ENCODE peak calls at places on chromosomes 1 and 21, in eight cellular contexts. M is MM.1S, I is RWPE2, A is spleen, R is pancreas, G is IMR-90, Z is OCI-LY7, F is GM23338. K is an unnamed sample. For H3K4me1, the result is how much of the 10 kb centered on the place peaks cover.

GRCh38 chr1:101302831-101303511 is 66.2 kb downstream of the S1PR1 start:
- DNase-seq in M (no peak), A (no peak), I (no peak), F (no peak), G (peak), R (no peak), Z (no peak), K (peak)

GRCh38 chr1:76070538-76070937 is 4.0 kb upstream of the ST6GALNAC3 start:
- DNase-seq in R (no peak), F (no peak), G (peak), I (no peak), M (no peak), Z (no peak), A (no peak), K (peak)

GRCh38 chr1:9835758-9836631 is 12.2 kb upstream of the CLSTN1 start:
- DNase-seq in G (peak), Z (no peak), F (peak), I (peak), R (no peak), A (no peak), M (no peak), K (peak)

GRCh38 chr1:79554620-79555160 is 548.2 kb upstream of the ADGRL4 start:
- DNase-seq in Z (no peak), A (no peak), R (no peak), M (no peak), G (peak), F (no peak), I (no peak), K (no peak)

GRCh38 chr1:43140010-43140409 is 32.1 kb downstream of the EBNA1BP2 start:
- DNase-seq in A (no peak), R (no peak), M (no peak), Z (no peak), I (no peak), G (no peak), F (no peak), K (no peak)

GRCh38 chr1:245971711-245972085 is 535.4 kb downstream of the SMYD3 start:
- DNase-seq in R (no peak), Z (no peak), G (peak), F (no peak), I (no peak), M (no peak), A (no peak), K (peak)

GRCh38 chr1:22351757-22352080 is 99.9 kb upstream of the ZBTB40 start:
- DNase-seq in A (no peak), Z (no peak), R (no peak), I (no peak), M (no peak), G (no peak), F (peak), K (no peak)

GRCh38 chr1:81703352-81703735 is 97.4 kb upstream of the ADGRL2 start:
- DNase-seq in M (no peak), I (no peak), R (no peak), F (no peak), Z (no peak), G (peak), A (no peak), K (peak)

GRCh38 chr1:7387053-7387861 is 383.8 kb upstream of the VAMP3 start:
- DNase-seq in R (peak), I (no peak), G (no peak), F (no peak), A (peak), M (no peak), Z (no peak), K (no peak)

GRCh38 chr1:217907504-217907903 is 276.4 kb downstream of the SPATA17 start:
- DNase-seq in A (no peak), R (no peak), G (peak), M (no peak), I (no peak), Z (no peak), F (no peak), K (peak)

GRCh38 chr1:41411229-41411628 is 50.0 kb downstream of the FOXO6 start:
- DNase-seq in Z (no peak), R (no peak), I (no peak), F (no peak), A (no peak), G (no peak), M (peak), K (no peak)

GRCh38 chr1:203842559-203842876 is 18.9 kb upstream of the SNRPE start:
- DNase-seq in M (no peak), F (no peak), G (no peak), I (no peak), A (no peak), R (no peak), Z (no peak), K (no peak)
- H3K4me1 ChIP-seq in M (under half), F (under half), G (under half), I (under half), A (under half), R (under half), Z (under half), K (under half)

DNA sequence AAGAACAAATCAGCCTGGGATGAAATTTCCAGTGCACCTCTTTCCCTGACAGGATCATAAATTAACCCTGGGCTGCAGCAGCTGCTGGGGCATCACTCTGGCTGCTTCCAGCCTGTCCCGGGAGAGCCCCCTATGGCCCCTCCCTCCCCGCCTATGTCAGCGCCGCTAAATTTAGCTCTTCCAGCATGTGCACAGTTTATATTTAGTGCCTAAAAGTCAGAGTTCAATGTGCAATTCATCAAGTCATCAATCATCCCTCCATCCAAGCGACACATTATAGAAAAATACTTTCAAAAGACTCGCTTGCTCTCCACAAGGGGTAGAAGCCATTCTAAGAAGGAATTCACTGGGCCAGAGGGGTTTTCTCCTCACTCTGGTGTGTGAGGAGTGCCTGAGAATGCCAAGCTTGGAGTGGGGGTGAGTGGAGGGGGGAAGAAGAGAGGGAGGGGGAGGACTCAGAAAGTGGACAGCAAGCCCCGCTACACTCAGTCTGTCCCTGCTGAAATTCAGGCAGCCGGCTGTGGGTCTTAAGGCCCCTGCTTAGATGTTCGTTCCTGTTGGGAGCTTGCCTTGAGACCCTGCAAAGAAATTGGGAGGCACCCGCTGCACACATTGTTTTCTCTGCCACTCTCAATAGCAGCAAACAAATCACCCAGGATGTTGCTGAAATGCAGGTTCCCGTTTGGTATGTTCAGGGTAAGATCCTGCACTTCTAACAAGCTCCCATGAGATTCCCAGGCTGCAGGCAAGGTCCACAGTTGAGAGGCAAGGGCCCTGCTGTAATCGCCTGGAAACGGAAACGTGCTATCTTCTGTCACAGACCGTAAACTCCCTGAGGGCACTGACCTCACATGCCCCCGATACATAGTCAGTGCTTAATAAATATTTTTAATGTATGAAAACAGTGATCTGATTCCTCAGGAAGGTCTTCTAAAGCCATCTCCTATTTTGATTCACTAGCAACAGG is 37.6 kb downstream of the XCL1 start:
- DNase-seq in A (no peak), F (no peak), R (no peak), M (no peak), I (no peak), Z (no peak), G (no peak), K (no peak)
- H3K4me3 ChIP-seq in A (no peak), F (no peak), R (no peak), M (no peak), I (no peak), Z (no peak), G (no peak), K (no peak)

GRCh38 chr1:156491151-156491949 is 9.2 kb downstream of the MEF2D start:
- DNase-seq in R (no peak), A (no peak), I (no peak), Z (peak), G (no peak), M (no peak), F (no peak), K (no peak)

GRCh38 chr1:156493154-156493631 is 7.4 kb downstream of the MEF2D start:
- DNase-seq in M (peak), A (no peak), G (no peak), Z (peak), F (no peak), R (peak), I (no peak), K (no peak)

GRCh38 chr1:156490401-156491032 is 10.1 kb downstream of the MEF2D start:
- DNase-seq in I (no peak), F (peak), A (no peak), G (no peak), M (peak), R (no peak), Z (peak), K (peak)

GRCh38 chr1:156492591-156493080 is 7.9 kb downstream of the MEF2D start:
- DNase-seq in I (no peak), R (no peak), G (no peak), F (no peak), Z (peak), M (no peak), A (peak), K (no peak)

DNA sequence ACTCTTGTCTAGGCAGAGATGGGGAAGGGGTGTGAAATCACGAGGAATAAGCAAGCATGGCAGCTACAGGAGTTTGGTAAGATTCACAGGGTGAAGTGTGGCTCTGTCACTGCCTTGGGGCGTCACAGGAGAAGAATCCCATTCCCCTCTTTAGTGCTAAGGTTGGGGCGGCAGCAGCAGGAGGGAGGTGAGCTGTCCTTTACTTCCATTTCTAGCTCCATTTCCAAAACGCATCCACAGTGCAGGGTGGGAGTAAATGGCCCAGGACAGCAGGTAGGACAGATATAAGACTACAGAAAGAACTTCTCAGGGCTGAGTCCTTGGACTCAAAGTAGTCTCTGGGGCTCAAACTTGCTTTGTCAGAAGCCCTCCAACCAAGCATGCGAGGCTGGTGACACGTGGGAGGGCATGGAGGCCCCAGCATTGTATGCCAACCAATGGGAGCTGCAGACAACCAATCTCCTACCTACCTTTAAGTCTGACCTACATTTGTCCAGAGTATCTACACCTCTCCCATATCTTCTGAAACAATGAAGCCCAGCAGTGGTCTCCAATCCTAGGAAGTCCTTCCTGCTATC is 8.5 kb downstream of the MEF2D start:
- DNase-seq in F (no peak), Z (peak), R (no peak), A (no peak), I (peak), G (no peak), M (no peak), K (no peak)
- H3K4me1 ChIP-seq in F (half or more), Z (half or more), R (half or more), A (half or more), I (under half), G (half or more), M (half or more), K (half or more)

GRCh38 chr21:25453524-25453923 is 153.8 kb downstream of the MRPL39 start:
- DNase-seq in F (no peak), R (no peak), G (peak), A (no peak), M (no peak), Z (no peak), I (no peak), K (peak)
- H3K4me3 ChIP-seq in F (no peak), R (no peak), G (no peak), A (no peak), M (no peak), Z (no peak), I (no peak), K (no peak)

K was measured in adipocyte.